ENCODE peak calls at places on chromosomes 12 and 14, in six cellular contexts. J is HepG2, E is astrocyte, A is neural progenitor cell, I is fibroblast of lung, T is GM23338. K is an unnamed sample. For H3K36me3, the result is how much of the 10 kb centered on the place peaks cover.

GRCh38 chr14:51139221-51139681 is 44.3 kb upstream of the TRIM9 start:
- DNase-seq in A (no peak), J (no peak), T (no peak), I (peak), E (no peak), K (no peak)

GRCh38 chr14:37594916-37595808 is at the start of the genes FOXA1 and TTC6:
- DNase-seq in J (peak), I (no peak), A (peak), T (peak), E (no peak), K (peak)

GRCh38 chr12:123270380-123271181 is 1.1 kb downstream of the CDK2AP1 start:
- DNase-seq in T (peak), J (peak), I (peak), E (peak), A (peak), K (peak)

GRCh38 chr14:75283162-75283883 is 4.7 kb downstream of the FOS start:
- DNase-seq in I (peak), J (peak), E (peak), A (no peak), T (peak), K (peak)

GRCh38 chr14:90717916-90718315 is 98.3 kb downstream of the TTC7B start:
- DNase-seq in A (no peak), T (peak), J (no peak), I (peak), E (peak), K (no peak)

GRCh38 chr12:48058771-48059170 is 47.1 kb downstream of the SENP1 start:
- DNase-seq in T (no peak), E (no peak), A (no peak), I (no peak), J (no peak), K (no peak)

GRCh38 chr14:36167431-36167830 is 9.1 kb downstream of the PTCSC3 start:
- DNase-seq in I (no peak), A (peak), J (no peak), T (peak), E (no peak), K (no peak)

GRCh38 chr12:25775968-25776367 is 182.5 kb upstream of the RASSF8 start:
- DNase-seq in J (no peak), A (no peak), T (no peak), E (no peak), I (no peak), K (peak)

GRCh38 chr12:52208424-52209165 is 16.8 kb upstream of the KRT80 start:
- DNase-seq in E (no peak), I (no peak), T (no peak), A (no peak), J (no peak), K (peak)

GRCh38 chr12:90970471-90970870 is 15.5 kb upstream of the CCER1 start:
- DNase-seq in A (no peak), E (no peak), J (no peak), I (no peak), T (no peak), K (peak)

GRCh38 chr14:51398898-51399297 is 158.9 kb downstream of the TMX1 start:
- DNase-seq in E (peak), I (peak), A (no peak), T (no peak), J (no peak), K (peak)

GRCh38 chr12:111827916-111828315 is 14.1 kb upstream of the MAPKAPK5 start:
- DNase-seq in T (no peak), I (no peak), J (no peak), A (no peak), E (no peak), K (no peak)

GRCh38 chr12:52975820-52976573 is 27.1 kb downstream of the KRT18 start:
- DNase-seq in A (peak), T (peak), E (no peak), J (peak), I (peak), K (peak)

GRCh38 chr12:59396519-59396918 is 199.3 kb upstream of the SLC16A7 start:
- DNase-seq in J (no peak), A (no peak), T (no peak), E (no peak), I (no peak), K (no peak)

GRCh38 chr12:94731733-94732360 is 81.5 kb upstream of the TMCC3 start:
- DNase-seq in J (no peak), E (no peak), A (peak), I (no peak), T (no peak), K (no peak)

GRCh38 chr12:22256076-22256475 is 78.4 kb downstream of the ST8SIA1 start:
- DNase-seq in I (peak), T (no peak), A (no peak), E (no peak), J (no peak), K (no peak)
- TF ChIP-seq EZH2 in I (no peak), T (no peak), A (no peak), E (no peak), J (no peak), K (no peak)

DNA sequence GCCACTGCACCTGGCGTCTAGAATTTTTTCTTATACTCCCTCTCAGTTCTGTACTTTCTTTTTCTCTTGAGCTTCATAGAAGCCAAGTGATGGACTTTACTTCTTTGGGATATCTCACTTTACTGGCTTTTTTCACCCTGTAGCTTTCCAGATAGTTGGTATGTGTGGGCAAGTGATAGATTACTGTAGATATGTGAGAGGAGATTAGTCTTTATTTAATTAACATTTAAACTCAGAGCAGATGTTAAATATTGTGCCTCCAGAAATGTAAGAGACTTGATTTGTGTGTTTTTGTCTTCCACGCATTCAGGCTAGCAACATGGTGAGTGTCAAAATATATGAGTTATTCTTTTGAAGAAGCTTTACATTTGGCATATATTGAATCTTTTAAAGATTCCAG is 39.5 kb upstream of the SLC17A8 start:
- DNase-seq in J (no peak), A (no peak), T (no peak), E (no peak), I (no peak), K (no peak)
- H3K36me3 ChIP-seq in J (under half), A (under half), T (under half), E (under half), I (under half), K (under half)

DNA sequence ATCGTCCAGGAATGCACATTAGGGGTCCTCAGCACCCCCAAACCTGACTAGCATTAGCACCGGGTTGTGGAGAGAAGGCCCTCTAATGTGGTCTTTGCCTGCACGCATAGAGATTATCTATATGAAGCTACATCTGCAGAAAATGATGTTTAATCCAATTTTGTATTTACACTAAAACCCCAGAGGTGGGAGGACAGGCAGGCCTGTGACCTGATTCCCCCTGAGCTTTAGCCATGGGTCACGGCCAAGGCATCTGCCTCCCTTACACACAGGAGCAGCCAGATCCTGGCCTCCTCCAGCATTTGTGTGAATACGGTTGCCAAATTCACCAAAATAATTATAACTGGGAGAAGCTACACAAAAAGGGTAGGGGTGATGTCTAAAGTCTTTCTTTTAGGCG is 7.0 kb downstream of the APOLD1 start:
- DNase-seq in T (no peak), I (no peak), E (no peak), J (no peak), A (no peak), K (no peak)
- H3K4me3 ChIP-seq in T (no peak), I (no peak), E (no peak), J (no peak), A (no peak), K (no peak)

DNA sequence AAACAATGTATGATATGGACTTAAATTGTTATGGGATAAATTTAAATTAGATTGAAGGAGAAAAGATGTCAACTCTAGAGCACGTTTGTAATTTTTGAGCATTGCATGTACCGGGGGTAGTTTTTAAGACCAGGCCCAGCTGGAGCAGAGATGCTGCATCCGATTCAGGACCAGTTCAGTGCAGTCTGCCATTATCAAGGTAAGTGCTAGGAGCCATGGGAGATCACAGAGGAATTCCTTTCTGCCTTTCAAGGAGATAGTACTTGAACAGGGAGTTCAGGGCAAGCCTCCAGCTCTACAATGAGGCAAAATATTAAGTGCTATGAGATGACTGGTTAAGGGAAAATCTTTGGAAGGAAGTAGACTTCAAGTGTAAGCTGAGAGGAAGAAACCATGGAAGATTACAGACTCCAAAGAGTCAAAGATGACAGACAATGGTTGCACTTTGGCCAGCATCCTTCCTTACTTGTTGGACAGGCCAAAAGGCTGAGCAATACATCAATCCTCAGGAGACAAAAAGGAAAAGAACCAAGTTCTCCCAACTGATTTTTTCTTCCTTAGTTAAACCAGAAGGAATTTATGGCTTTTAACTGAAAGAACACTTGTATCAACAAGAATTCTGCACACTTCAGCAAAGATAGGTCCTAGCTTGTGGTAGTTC is 113.2 kb upstream of the HIF1A start:
- DNase-seq in I (no peak), A (no peak), J (no peak), T (no peak), E (peak), K (peak)
- TF ChIP-seq EZH2 in I (no peak), A (no peak), J (no peak), T (no peak), E (no peak), K (no peak)

GRCh38 chr12:40646891-40647290 is 45.3 kb upstream of the CNTN1 start:
- DNase-seq in J (no peak), T (no peak), I (no peak), A (peak), E (no peak), K (no peak)

GRCh38 chr12:40646456-40646855 is 45.8 kb upstream of the CNTN1 start:
- DNase-seq in J (no peak), T (no peak), E (no peak), I (no peak), A (no peak), K (no peak)

GRCh38 chr12:40647651-40648050 is 44.6 kb upstream of the CNTN1 start:
- DNase-seq in T (no peak), J (no peak), I (no peak), A (no peak), E (peak), K (peak)

GRCh38 chr12:40648519-40648918 is 43.7 kb upstream of the CNTN1 start:
- DNase-seq in T (no peak), E (peak), I (no peak), A (peak), J (no peak), K (no peak)

DNA sequence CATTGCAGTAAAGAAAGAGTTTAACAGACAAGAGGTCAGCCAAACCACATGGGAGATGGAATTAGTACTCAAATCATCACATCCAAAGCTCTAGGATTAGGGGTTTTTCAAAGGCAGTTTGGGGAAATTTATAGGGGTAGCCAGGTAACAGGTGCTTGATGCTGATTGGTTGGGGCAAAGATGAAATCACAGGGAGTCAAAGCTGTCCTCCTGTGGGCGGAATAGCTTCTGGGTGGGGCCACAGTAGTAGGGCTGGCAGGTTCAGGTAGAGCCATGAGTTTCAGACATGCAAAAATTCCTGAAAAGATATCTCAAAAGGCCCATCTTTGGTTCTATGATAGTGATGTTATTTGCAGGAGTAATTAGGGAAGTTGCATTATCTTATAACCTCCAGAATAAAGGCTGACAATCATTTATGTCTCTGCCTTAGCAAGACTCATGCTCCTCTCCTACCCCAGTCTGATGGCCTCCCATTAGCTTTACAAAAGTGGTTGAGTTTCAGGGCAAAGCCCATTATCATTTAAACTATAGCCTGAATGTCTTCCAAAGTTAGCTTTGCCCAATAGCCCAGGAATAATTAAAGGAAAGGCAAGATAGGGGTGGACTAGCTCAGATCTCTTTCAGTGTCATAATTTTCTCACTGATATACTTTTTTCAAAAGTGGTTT is 42.1 kb upstream of the CNTN1 start:
- DNase-seq in A (peak), I (no peak), J (no peak), T (peak), E (no peak), K (no peak)
- H3K36me3 ChIP-seq in A (under half), I (under half), J (under half), T (under half), E (under half), K (under half)

GRCh38 chr14:67964391-67964812 is 144.8 kb downstream of the RAD51B start:
- DNase-seq in A (no peak), J (no peak), T (no peak), I (peak), E (no peak), K (peak)

GRCh38 chr14:67961676-67962075 is 142.1 kb downstream of the RAD51B start:
- DNase-seq in I (no peak), A (no peak), T (no peak), E (no peak), J (no peak), K (no peak)

GRCh38 chr14:67962215-67962644 is 142.7 kb downstream of the RAD51B start:
- DNase-seq in T (no peak), E (no peak), J (no peak), I (no peak), A (no peak), K (no peak)

GRCh38 chr14:67963960-67964359 is 144.4 kb downstream of the RAD51B start:
- DNase-seq in E (no peak), T (no peak), A (no peak), I (no peak), J (no peak), K (no peak)

DNA sequence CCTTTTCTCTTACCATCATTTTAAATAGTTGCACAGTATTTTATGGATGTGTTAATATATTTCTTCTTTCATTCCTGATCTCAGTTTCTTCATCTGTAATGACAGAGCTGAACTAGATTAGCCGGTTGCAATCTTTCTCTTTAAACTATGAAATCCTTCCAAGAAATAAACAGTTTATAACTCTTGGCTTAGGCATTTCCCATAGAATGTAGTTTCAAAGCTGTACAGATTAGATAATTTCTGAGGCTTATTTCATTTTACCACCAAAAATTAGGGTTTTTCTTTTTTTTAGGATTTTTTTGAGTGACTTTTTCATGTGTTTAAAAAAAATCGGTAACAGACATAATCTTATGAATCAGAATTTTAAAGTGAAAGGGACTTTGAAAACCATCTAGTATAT is 144.0 kb downstream of the RAD51B start:
- DNase-seq in A (no peak), T (no peak), J (no peak), E (no peak), I (no peak), K (no peak)
- H3K4me3 ChIP-seq in A (no peak), T (no peak), J (no peak), E (no peak), I (peak), K (peak)